ENCODE peak calls at places on chromosomes 11 and 22, in six cellular contexts. O, Y, N, F, J and D are unnamed samples.

GRCh38 chr11:8459711-8460399 is 134.2 kb downstream of the STK33 start:
- DNase-seq in J (no peak), F (no peak), O (no peak), Y (no peak), N (no peak), D (no peak)

GRCh38 chr11:101061606-101062005 is 68.0 kb downstream of the PGR start:
- DNase-seq in O (no peak), N (peak), F (no peak), J (no peak), Y (no peak), D (no peak)

GRCh38 chr11:68581439-68581838 is 102.9 kb upstream of the GAL start:
- DNase-seq in O (no peak), N (no peak), J (no peak), F (no peak), Y (no peak), D (no peak)

GRCh38 chr11:95577716-95578460 is 211.7 kb downstream of the FAM76B start:
- DNase-seq in F (no peak), Y (no peak), N (peak), O (no peak), J (no peak), D (no peak)

GRCh38 chr11:117282956-117283355 is 8.2 kb upstream of the BACE1-AS start:
- DNase-seq in J (no peak), N (no peak), Y (no peak), F (no peak), O (no peak), D (no peak)

GRCh38 chr11:73781303-73781702 is 6.4 kb upstream of the MRPL48 start:
- DNase-seq in O (no peak), F (no peak), Y (no peak), N (no peak), J (no peak), D (no peak)

GRCh38 chr22:32754413-32755041 is 47.0 kb upstream of the TIMP3 start:
- DNase-seq in F (no peak), Y (no peak), N (peak), O (no peak), J (peak), D (peak)

GRCh38 chr11:100753144-100753543 is 66.1 kb downstream of the ARHGAP42 start:
- DNase-seq in O (no peak), J (peak), F (no peak), N (no peak), Y (no peak), D (no peak)

GRCh38 chr22:32587449-32587848 is 112.8 kb downstream of the FBXO7 start:
- DNase-seq in O (no peak), F (no peak), Y (no peak), J (no peak), N (peak), D (no peak)

GRCh38 chr22:17121235-17122195 is at the start of gene TMEM121B:
- DNase-seq in O (no peak), N (peak), Y (no peak), J (peak), F (peak), D (peak)

GRCh38 chr22:23500508-23501208 is 79.4 kb downstream of the IGLL1 start:
- DNase-seq in F (no peak), Y (no peak), J (no peak), N (no peak), O (no peak), D (no peak)

GRCh38 chr11:132114185-132114584 is 743.8 kb downstream of the NTM start:
- DNase-seq in N (peak), Y (no peak), O (no peak), F (peak), J (no peak), D (peak)

GRCh38 chr11:9799901-9800300 is 136.0 kb downstream of the SWAP70 start:
- DNase-seq in Y (no peak), N (peak), O (no peak), F (no peak), J (no peak), D (no peak)

GRCh38 chr22:38108561-38109319 is 1.7 kb downstream of the BAIAP2L2 start:
- DNase-seq in O (no peak), J (no peak), F (no peak), N (no peak), Y (no peak), D (no peak)

GRCh38 chr11:131889146-131889577 is 518.7 kb downstream of the NTM start:
- DNase-seq in F (no peak), O (no peak), Y (no peak), J (no peak), N (peak), D (no peak)

GRCh38 chr22:50307891-50308596 is 598 bp upstream of the PLXNB2 start:
- DNase-seq in J (no peak), O (no peak), Y (no peak), F (no peak), N (no peak), D (no peak)

GRCh38 chr11:124946735-124947141 is 7.3 kb upstream of the CCDC15 start:
- DNase-seq in N (peak), F (no peak), O (no peak), Y (no peak), J (no peak), D (no peak)

GRCh38 chr11:1779806-1780699 is 16.3 kb upstream of the CTSD start:
- DNase-seq in O (no peak), N (no peak), J (no peak), Y (no peak), F (no peak), D (no peak)

GRCh38 chr11:69394902-69395690 is 86.4 kb upstream of the LINC01488 start:
- DNase-seq in N (peak), Y (no peak), O (no peak), J (no peak), F (peak), D (no peak)

GRCh38 chr11:33525789-33526188 is 174.8 kb downstream of the C11orf91 start:
- DNase-seq in Y (no peak), J (no peak), O (no peak), N (no peak), F (no peak), D (no peak)

GRCh38 chr11:108316061-108316460 is 93.2 kb downstream of the ATM start:
- DNase-seq in O (no peak), N (no peak), Y (no peak), F (no peak), J (no peak), D (no peak)

GRCh38 chr22:31489632-31490495 is at the start of gene EIF4ENIF1:
- DNase-seq in F (peak), J (peak), Y (peak), N (peak), O (peak), D (peak)

GRCh38 chr11:67033661-67034166 is 10.8 kb downstream of the SYT12 start:
- DNase-seq in O (no peak), N (peak), J (no peak), F (no peak), Y (no peak), D (no peak)

GRCh38 chr22:21690401-21690801 is 24.6 kb downstream of the PPIL2 start:
- DNase-seq in Y (peak), O (no peak), N (no peak), J (no peak), F (no peak), D (no peak)

GRCh38 chr22:17990167-17990566 is 34.2 kb downstream of the MICAL3 start:
- DNase-seq in F (no peak), Y (no peak), N (no peak), O (no peak), J (no peak), D (no peak)

GRCh38 chr22:47168900-47169800 is 406.7 kb downstream of the TBC1D22A start:
- DNase-seq in F (no peak), O (no peak), Y (no peak), N (no peak), J (peak), D (peak)

GRCh38 chr22:36775589-36775965 is 342 bp downstream of the IFT27 start:
- DNase-seq in F (no peak), N (no peak), J (no peak), Y (peak), O (peak), D (no peak)

GRCh38 chr11:45266693-45267451 is 19.3 kb downstream of the SYT13 start:
- DNase-seq in J (no peak), N (no peak), O (no peak), F (no peak), Y (no peak), D (peak)

GRCh38 chr22:16783930-16784354 is 41.3 kb downstream of the XKR3 start:
- DNase-seq in N (peak), J (no peak), O (no peak), F (peak), Y (no peak), D (peak)

GRCh38 chr22:32752868-32753520 is 48.5 kb upstream of the TIMP3 start:
- DNase-seq in J (no peak), Y (no peak), F (no peak), O (no peak), N (peak), D (no peak)

GRCh38 chr11:14455648-14456430 is 43.8 kb downstream of the COPB1 start:
- DNase-seq in N (peak), F (no peak), O (no peak), Y (no peak), J (no peak), D (no peak)

GRCh38 chr11:75402002-75402773 is 2.9 kb downstream of the RPS3 start:
- DNase-seq in N (no peak), Y (no peak), O (no peak), F (no peak), J (no peak), D (no peak)